ENCODE peak calls at places on chromosome X, in five cellular contexts. E is stimulated activated naive CD4-positive, alpha-beta T cell; H is AG20443; O is NCI-H748 treated with DMSO at 0.1 percent for 48 hours; R is posterior vena cava. T is an unnamed sample.
A peak's percentile ranks its signal among the peaks of the same experiment; 100 is the strongest.

GRCh38 chrX:39016551-39016950 is 215.3 kb downstream of the MID1IP1 start:
- DNase-seq in O (no peak), E (no peak), R (no peak), H (no peak), T (no peak)

GRCh38 chrX:3690140-3690539 is 23.3 kb downstream of the PRKX start:
- DNase-seq in H (peak; percentile 10), R (no peak), E (no peak), O (no peak), T (no peak)

GRCh38 chrX:19382500-19383145 is 38.9 kb downstream of the PDHA1 start:
- DNase-seq in R (no peak), O (no peak), H (peak; percentile 53), E (peak; percentile 19), T (peak; percentile 35)

GRCh38 chrX:30278365-30278764 is 30.8 kb downstream of the NR0B1 start:
- DNase-seq in R (no peak), H (no peak), O (no peak), E (no peak), T (no peak)

GRCh38 chrX:56785442-56785841 is 56.4 kb downstream of the NBDY start:
- DNase-seq in H (no peak), O (no peak), R (peak; percentile 31), E (no peak), T (no peak)

GRCh38 chrX:2692221-2693122 is 1.4 kb downstream of the CD99 start:
- DNase-seq in O (no peak), H (peak; percentile 48), E (no peak), R (peak; percentile 86), T (peak; percentile 40)

GRCh38 chrX:95764972-95765451 is 919.6 kb upstream of the DIAPH2 start:
- DNase-seq in O (no peak), H (peak; percentile 8), R (no peak), E (no peak), T (peak; percentile 17)

GRCh38 chrX:130086414-130087207 is 23.7 kb downstream of the ELF4 start:
- DNase-seq in O (no peak), R (no peak), E (peak; percentile 51), H (no peak), T (no peak)

GRCh38 chrX:38890326-38890725 is 89.1 kb downstream of the MID1IP1 start:
- DNase-seq in H (no peak), O (no peak), E (no peak), R (no peak), T (no peak)

T was measured in AG08396.